ENCODE peak calls at places on chromosome 18, in nine cellular contexts. S, M, B, G, Z, E, R, H and N are unnamed samples.

GRCh38 chr18:3395466-3395865 is 54.5 kb upstream of the TGIF1 start:
- DNase-seq in G (no peak), R (no peak), H (no peak), S (no peak), B (no peak), M (no peak), E (no peak), Z (no peak), N (no peak)

GRCh38 chr18:23191952-23192662 is 56.8 kb downstream of the CABLES1 start:
- DNase-seq in S (no peak), Z (no peak), R (peak; percentile 46), E (peak; percentile 58), G (peak; percentile 61), M (no peak), B (peak; percentile 76), H (peak; percentile 61), N (no peak)

GRCh38 chr18:77140439-77141109 is 8.0 kb upstream of the MBP start:
- DNase-seq in M (no peak), S (peak; percentile 19), B (no peak), H (no peak), R (no peak), G (no peak), Z (no peak), E (no peak), N (no peak)

GRCh38 chr18:23884712-23885375 is 129.7 kb upstream of the TTC39C start:
- DNase-seq in R (peak; percentile 51), B (no peak), E (no peak), M (peak; percentile 15), H (no peak), S (no peak), G (no peak), Z (no peak), N (no peak)

GRCh38 chr18:9513971-9514512 is 38.7 kb downstream of the RALBP1 start:
- DNase-seq in H (no peak), M (no peak), G (no peak), Z (no peak), S (no peak), B (peak; percentile 39), R (no peak), E (no peak), N (no peak)

GRCh38 chr18:47075098-47075883 is 39.9 kb upstream of the ELOA2 start:
- DNase-seq in G (no peak), E (no peak), H (no peak), M (peak; percentile 38), Z (no peak), S (no peak), B (no peak), R (no peak), N (no peak)

GRCh38 chr18:23133860-23134779 is 1.2 kb upstream of the CABLES1 start:
- DNase-seq in R (peak; percentile 67), M (peak; percentile 34), E (no peak), Z (no peak), S (no peak), H (no peak), G (no peak), B (no peak), N (no peak)

GRCh38 chr18:24875286-24875685 is 414.8 kb downstream of the HRH4 start:
- DNase-seq in H (no peak), Z (no peak), S (no peak), E (no peak), M (no peak), R (no peak), B (no peak), G (no peak), N (no peak)

GRCh38 chr18:69143084-69143483 is 257.6 kb upstream of the DOK6 start:
- DNase-seq in R (no peak), Z (no peak), M (no peak), G (no peak), S (no peak), E (no peak), B (no peak), H (no peak), N (no peak)

GRCh38 chr18:70720607-70721006 is 431.8 kb downstream of the SOCS6 start:
- DNase-seq in M (no peak), G (no peak), R (no peak), S (no peak), H (no peak), Z (no peak), E (no peak), B (no peak), N (no peak)

GRCh38 chr18:54918060-54918459 is 41.2 kb downstream of the CCDC68 start:
- DNase-seq in B (no peak), M (no peak), R (no peak), E (no peak), Z (no peak), S (no peak), H (no peak), G (peak; percentile 65), N (no peak)

GRCh38 chr18:54911551-54911950 is 47.7 kb downstream of the CCDC68 start:
- DNase-seq in Z (no peak), G (no peak), H (no peak), R (no peak), M (no peak), E (no peak), B (no peak), S (no peak), N (no peak)

GRCh38 chr18:54919412-54919811 is 39.8 kb downstream of the CCDC68 start:
- DNase-seq in B (no peak), E (no peak), G (no peak), M (no peak), H (no peak), Z (no peak), S (no peak), R (no peak), N (no peak)

GRCh38 chr18:54916507-54916906 is 42.8 kb downstream of the CCDC68 start:
- DNase-seq in R (no peak), H (no peak), G (no peak), S (no peak), M (no peak), B (no peak), E (no peak), Z (no peak), N (no peak)
- TF ChIP-seq CTCF in R (no peak), H (no peak), G (no peak), S (no peak), M (no peak), B (no peak), E (no peak), Z (no peak), N (no peak)

GRCh38 chr18:32072321-32072720 is 19.4 kb upstream of the RNF138 start:
- DNase-seq in Z (no peak), B (no peak), R (no peak), E (no peak), S (no peak), H (no peak), G (no peak), M (no peak), N (no peak)
- TF ChIP-seq CTCF in Z (peak; percentile 63), B (peak; percentile 16), R (peak; percentile 50), E (peak; percentile 51), S (peak; percentile 65), H (peak; percentile 58), G (peak; percentile 48), M (peak; percentile 22), N (peak; percentile 66)

DNA sequence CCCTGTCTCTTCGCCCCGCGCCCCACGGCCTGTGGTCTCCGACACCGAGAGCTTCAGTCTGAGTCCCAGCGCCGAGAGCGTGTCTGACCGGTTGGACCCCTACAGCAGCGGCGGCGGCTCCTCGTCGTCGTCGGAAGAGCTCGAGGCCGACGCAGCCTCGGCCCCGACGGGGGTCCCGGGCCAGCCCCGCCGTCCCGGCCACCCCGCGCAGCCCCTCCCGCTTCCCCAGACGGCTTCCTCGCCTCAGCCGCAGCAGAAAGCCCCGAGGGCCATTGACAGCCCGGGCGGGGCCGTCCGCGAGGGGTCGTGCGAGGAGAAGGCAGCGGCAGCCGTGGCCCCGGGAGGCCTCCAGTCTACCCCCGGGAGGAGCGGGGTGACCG is 1.3 kb downstream of the PHLPP1 start:
- DNase-seq in M (peak; percentile 69), G (peak; percentile 92), E (peak; percentile 56), Z (peak; percentile 57), S (no peak), R (peak; percentile 49), H (no peak), B (peak; percentile 14), N (peak; percentile 64)
- TF ChIP-seq CTCF in M (no peak), G (no peak), E (no peak), Z (peak; percentile 30), S (no peak), R (no peak), H (peak; percentile 30), B (no peak), N (no peak)

DNA sequence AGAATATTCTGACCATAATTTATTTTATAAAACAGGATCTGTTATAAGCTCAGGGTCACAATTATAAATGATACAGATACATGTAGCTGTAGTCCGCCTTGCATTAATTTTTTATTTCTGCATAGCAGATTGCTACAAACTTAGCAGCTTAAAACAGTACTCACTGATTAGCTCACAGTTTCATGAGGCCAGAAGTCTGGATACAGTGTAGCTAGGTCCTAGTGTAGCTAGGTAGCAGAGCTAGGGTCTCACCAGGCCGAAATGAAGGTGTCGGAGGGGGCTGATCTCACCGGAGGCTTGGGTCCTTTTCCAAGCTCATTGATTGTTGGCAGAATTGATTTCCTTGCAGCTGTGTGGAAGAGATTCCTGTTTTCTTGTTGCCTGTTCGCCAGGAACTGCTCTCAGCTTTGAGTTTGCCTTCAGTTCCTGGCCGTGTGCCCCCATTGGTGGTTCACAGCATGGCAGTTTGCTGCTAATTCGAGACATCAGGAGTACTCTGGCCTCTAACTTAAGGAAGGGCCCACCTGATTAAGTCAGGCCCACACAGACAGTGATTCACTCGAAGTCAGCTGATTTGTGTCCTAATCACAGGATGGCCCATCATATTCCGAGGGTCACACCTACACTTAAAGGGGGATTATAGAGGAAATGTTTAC is 18.4 kb downstream of the NAPG start:
- DNase-seq in G (no peak), S (no peak), H (no peak), B (no peak), M (no peak), E (no peak), R (no peak), Z (no peak), N (no peak)
- TF ChIP-seq CTCF in G (no peak), S (no peak), H (no peak), B (no peak), M (no peak), E (no peak), R (no peak), Z (peak; percentile 27), N (no peak)

GRCh38 chr18:26546875-26547301 is 1.5 kb downstream of the KCTD1 start:
- DNase-seq in B (no peak), E (no peak), Z (peak; percentile 8), G (peak; percentile 75), R (no peak), H (no peak), M (peak; percentile 37), S (no peak), N (no peak)

GRCh38 chr18:26546170-26546874 is 2.0 kb downstream of the KCTD1 start:
- DNase-seq in H (no peak), S (no peak), R (no peak), G (no peak), B (peak; percentile 52), Z (no peak), M (no peak), E (no peak), N (no peak)

GRCh38 chr18:26549103-26549485 is 741 bp upstream of the KCTD1 start:
- DNase-seq in S (no peak), B (peak; percentile 46), H (no peak), E (peak; percentile 64), G (peak; percentile 80), M (peak; percentile 58), R (no peak), Z (peak; percentile 22), N (no peak)

GRCh38 chr18:26548144-26549102 is at the start of gene KCTD1:
- DNase-seq in R (peak; percentile 86), G (peak; percentile 87), M (peak; percentile 79), B (peak; percentile 88), H (peak; percentile 46), S (peak; percentile 26), Z (peak; percentile 71), E (peak; percentile 73), N (peak; percentile 45)

GRCh38 chr18:26547302-26548143 is 830 bp downstream of the KCTD1 start:
- DNase-seq in G (peak; percentile 87), S (peak; percentile 12), M (peak; percentile 78), R (peak; percentile 76), Z (peak; percentile 65), B (peak; percentile 84), E (peak; percentile 84), H (peak; percentile 48), N (peak; percentile 35)
- TF ChIP-seq CTCF in G (no peak), S (no peak), M (peak; percentile 39), R (peak; percentile 48), Z (peak; percentile 66), B (peak; percentile 39), E (peak; percentile 48), H (peak; percentile 59), N (no peak)